ENCODE peak calls at places on chromosomes 12 and 14, in seven cellular contexts. G is fibroblast of the aortic adventitia; A is AG08395; Q is kidney glomerular epithelial cell; E is endothelial cell; U is activated naive CD8-positive, alpha-beta T cell treated with anti-CD3 and anti-CD28 coated beads for 36 hours; J is effector memory CD8-positive, alpha-beta T cell. S is an unnamed sample.
A peak's percentile ranks its signal among the peaks of the same experiment; 100 is the strongest.

GRCh38 chr14:97350415-97350814 is 553.2 kb downstream of the VRK1 start:
- DNase-seq in G (no peak), E (no peak), A (no peak), J (no peak), U (no peak), Q (no peak), S (no peak)

GRCh38 chr12:47870175-47870781 is 34.5 kb downstream of the VDR start:
- DNase-seq in A (peak; percentile 62), U (no peak), E (peak; percentile 54), G (peak; percentile 79), J (no peak), Q (no peak), S (no peak)

GRCh38 chr12:75086086-75087038 is 123.3 kb downstream of the KCNC2 start:
- DNase-seq in A (peak; percentile 2), E (no peak), U (no peak), J (no peak), Q (no peak), G (peak; percentile 75), S (no peak)

GRCh38 chr14:59882957-59883356 is 12.4 kb upstream of the RTN1 start:
- DNase-seq in G (no peak), E (no peak), A (no peak), Q (no peak), U (no peak), J (no peak), S (no peak)

GRCh38 chr14:96926006-96926405 is 128.8 kb downstream of the VRK1 start:
- DNase-seq in J (no peak), E (no peak), Q (peak; percentile 25), A (no peak), G (no peak), U (no peak), S (peak; percentile 15)

GRCh38 chr14:89237923-89238529 is 179.0 kb downstream of the FOXN3 start:
- DNase-seq in J (no peak), G (no peak), Q (no peak), U (no peak), E (no peak), A (peak; percentile 31), S (no peak)

GRCh38 chr14:99233222-99234035 is 38.6 kb downstream of the BCL11B start:
- DNase-seq in Q (no peak), A (no peak), G (no peak), U (no peak), E (no peak), J (no peak), S (no peak)

GRCh38 chr12:26118356-26118755 is 6.5 kb downstream of the BHLHE41 start:
- DNase-seq in A (no peak), G (no peak), E (no peak), Q (no peak), J (no peak), U (no peak), S (peak; percentile 26)

GRCh38 chr14:27077181-27077738 is 479.4 kb upstream of the NOVA1 start:
- DNase-seq in A (no peak), Q (peak; percentile 68), J (no peak), G (no peak), U (no peak), E (no peak), S (no peak)

GRCh38 chr12:105741786-105742566 is 396.8 kb downstream of the NUAK1 start:
- DNase-seq in U (no peak), G (peak; percentile 94), E (no peak), A (peak; percentile 91), Q (no peak), J (no peak), S (no peak)

GRCh38 chr12:33427071-33427470 is 12.5 kb downstream of the SYT10 start:
- DNase-seq in G (peak; percentile 31), U (no peak), E (no peak), J (no peak), Q (peak; percentile 2), A (no peak), S (no peak)

GRCh38 chr14:68762944-68763831 is 29.7 kb downstream of the ZFP36L1 start:
- DNase-seq in U (no peak), J (no peak), G (peak; percentile 84), E (peak; percentile 51), Q (peak; percentile 79), A (peak; percentile 62), S (no peak)

GRCh38 chr14:45587142-45587541 is 334.1 kb upstream of the MIS18BP1 start:
- DNase-seq in Q (no peak), A (no peak), E (no peak), U (no peak), J (no peak), G (no peak), S (no peak)

GRCh38 chr12:46555379-46555778 is 182.8 kb upstream of the SLC38A2 start:
- DNase-seq in J (no peak), Q (no peak), E (no peak), A (peak; percentile 63), G (peak; percentile 92), U (no peak), S (no peak)

GRCh38 chr14:81311816-81312215 is 88.3 kb downstream of the STON2 start:
- DNase-seq in U (no peak), A (no peak), E (no peak), J (no peak), G (peak; percentile 4), Q (no peak), S (no peak)

GRCh38 chr12:94589591-94590001 is 60.8 kb downstream of the TMCC3 start:
- DNase-seq in A (no peak), E (no peak), Q (no peak), G (no peak), J (no peak), U (no peak), S (no peak)

GRCh38 chr14:94115068-94115591 is 4.6 kb downstream of the IFI27 start:
- DNase-seq in G (peak; percentile 54), E (no peak), Q (no peak), A (no peak), U (no peak), J (no peak), S (no peak)

GRCh38 chr14:97280526-97280925 is 483.3 kb downstream of the VRK1 start:
- DNase-seq in A (peak; percentile 22), Q (peak; percentile 84), E (no peak), J (no peak), G (no peak), U (no peak), S (no peak)

GRCh38 chr12:109281452-109281851 is 27.6 kb downstream of the FOXN4 start:
- DNase-seq in Q (no peak), U (no peak), G (no peak), J (no peak), E (no peak), A (no peak), S (no peak)

GRCh38 chr14:32201816-32202467 is at the start of gene RNU6-7:
- DNase-seq in A (no peak), E (peak; percentile 39), U (peak; percentile 31), J (peak; percentile 35), G (peak; percentile 28), Q (peak; percentile 11), S (peak; percentile 55)

GRCh38 chr14:104681689-104682074 is 7.7 kb upstream of the INF2 start:
- DNase-seq in U (no peak), J (no peak), Q (peak; percentile 87), G (peak; percentile 85), A (peak; percentile 91), E (peak; percentile 83), S (no peak)

GRCh38 chr12:39846971-39847661 is 227.5 kb upstream of the ABCD2 start:
- DNase-seq in Q (peak; percentile 17), G (peak; percentile 52), A (peak; percentile 22), J (no peak), U (no peak), E (no peak), S (peak; percentile 10)

GRCh38 chr12:54840293-54840692 is 14.0 kb upstream of the MUCL1 start:
- DNase-seq in J (no peak), U (no peak), Q (no peak), G (no peak), E (no peak), A (no peak), S (no peak)

GRCh38 chr12:16016748-16017147 is 105.6 kb downstream of the DERA start:
- DNase-seq in J (no peak), U (no peak), Q (no peak), A (no peak), G (no peak), E (no peak), S (no peak)

GRCh38 chr12:1533205-1533601 is 61.2 kb downstream of the FBXL14 start:
- DNase-seq in G (peak; percentile 60), E (no peak), Q (no peak), A (no peak), J (no peak), U (no peak), S (no peak)

GRCh38 chr14:75310295-75311059 is 31.8 kb downstream of the FOS start:
- DNase-seq in A (peak; percentile 80), E (peak; percentile 70), U (no peak), G (peak; percentile 90), J (no peak), Q (peak; percentile 60), S (no peak)

GRCh38 chr14:49479432-49479831 is 106.7 kb downstream of the RPS29 start:
- DNase-seq in Q (no peak), J (no peak), A (no peak), G (peak; percentile 43), E (no peak), U (no peak), S (no peak)

GRCh38 chr12:52027085-52027843 is 20.5 kb downstream of the TAMALIN start:
- DNase-seq in E (no peak), G (no peak), J (no peak), Q (no peak), U (no peak), A (no peak), S (no peak)

GRCh38 chr12:90085491-90086274 is 377.0 kb upstream of the ATP2B1 start:
- DNase-seq in Q (no peak), U (no peak), A (peak; percentile 18), G (peak; percentile 57), J (no peak), E (no peak), S (no peak)

GRCh38 chr12:5369298-5369697 is 62.6 kb upstream of the NTF3 start:
- DNase-seq in Q (no peak), J (no peak), A (no peak), E (no peak), G (no peak), U (no peak), S (no peak)

GRCh38 chr14:70714055-70714550 is 72.4 kb downstream of the TTC9 start:
- DNase-seq in E (peak; percentile 53), G (peak; percentile 78), A (peak; percentile 56), Q (peak; percentile 67), U (peak; percentile 29), J (peak; percentile 46), S (peak; percentile 54)

GRCh38 chr14:104970231-104971068 is 7.7 kb downstream of the AHNAK2 start:
- DNase-seq in A (peak; percentile 88), Q (peak; percentile 20), E (no peak), G (peak; percentile 95), U (no peak), J (no peak), S (no peak)

GRCh38 chr14:99472937-99473336 is 7.7 kb downstream of the SETD3 start:
- DNase-seq in E (no peak), G (no peak), U (no peak), J (no peak), Q (peak; percentile 26), A (no peak), S (no peak)

GRCh38 chr12:130097342-130097741 is 64.9 kb upstream of the FZD10 start:
- DNase-seq in G (no peak), Q (no peak), U (no peak), A (no peak), E (no peak), J (no peak), S (no peak)

S was measured in naive B cell.